ENCODE peak calls at places on chromosomes 3 and 15, in five cellular contexts. One of them, this sample, is unnamed.

GRCh38 chr15:73897441-73898261 is 24.3 kb downstream of the TBC1D21 start:
- DNase-seq in stomach: peak; percentile 65
- DNase-seq in IMR-90: peak; percentile 96
- DNase-seq in PC-3: peak; percentile 90
- DNase-seq in cardiac muscle cell: peak; percentile 83
- DNase-seq in this sample: peak; percentile 68

GRCh38 chr15:60912984-60913697 is 316.0 kb downstream of the RORA start:
- DNase-seq in stomach: peak; percentile 42
- DNase-seq in IMR-90: no peak
- DNase-seq in PC-3: no peak
- DNase-seq in cardiac muscle cell: peak; percentile 22
- DNase-seq in this sample: no peak

GRCh38 chr3:13170317-13170716 is 97.1 kb upstream of the IQSEC1 start:
- DNase-seq in stomach: no peak
- DNase-seq in IMR-90: no peak
- DNase-seq in PC-3: no peak
- DNase-seq in cardiac muscle cell: no peak
- DNase-seq in this sample: no peak

GRCh38 chr15:83569341-83569740 is 84.6 kb upstream of the ADAMTSL3 start:
- DNase-seq in stomach: no peak
- DNase-seq in IMR-90: no peak
- DNase-seq in PC-3: no peak
- DNase-seq in cardiac muscle cell: no peak
- DNase-seq in this sample: no peak

GRCh38 chr3:123335007-123335670 is 113.8 kb downstream of the ADCY5 start:
- DNase-seq in stomach: no peak
- DNase-seq in IMR-90: no peak
- DNase-seq in PC-3: no peak
- DNase-seq in cardiac muscle cell: no peak
- DNase-seq in this sample: no peak

GRCh38 chr3:49534581-49535495 is 19.4 kb upstream of the BSN start:
- DNase-seq in stomach: peak; percentile 43
- DNase-seq in IMR-90: no peak
- DNase-seq in PC-3: no peak
- DNase-seq in cardiac muscle cell: no peak
- DNase-seq in this sample: no peak

GRCh38 chr15:71705151-71705550 is 105.2 kb upstream of the NR2E3 start:
- DNase-seq in stomach: no peak
- DNase-seq in IMR-90: peak; percentile 28
- DNase-seq in PC-3: no peak
- DNase-seq in cardiac muscle cell: peak; percentile 38
- DNase-seq in this sample: peak; percentile 59

GRCh38 chr15:60326824-60327654 is 70.7 kb downstream of the ANXA2 start:
- DNase-seq in stomach: no peak
- DNase-seq in IMR-90: peak; percentile 52
- DNase-seq in PC-3: peak; percentile 79
- DNase-seq in cardiac muscle cell: peak; percentile 73
- DNase-seq in this sample: peak; percentile 84

GRCh38 chr15:75599396-75599795 is 20.3 kb upstream of the PTPN9 start:
- DNase-seq in stomach: no peak
- DNase-seq in IMR-90: no peak
- DNase-seq in PC-3: no peak
- DNase-seq in cardiac muscle cell: no peak
- DNase-seq in this sample: no peak

DNA sequence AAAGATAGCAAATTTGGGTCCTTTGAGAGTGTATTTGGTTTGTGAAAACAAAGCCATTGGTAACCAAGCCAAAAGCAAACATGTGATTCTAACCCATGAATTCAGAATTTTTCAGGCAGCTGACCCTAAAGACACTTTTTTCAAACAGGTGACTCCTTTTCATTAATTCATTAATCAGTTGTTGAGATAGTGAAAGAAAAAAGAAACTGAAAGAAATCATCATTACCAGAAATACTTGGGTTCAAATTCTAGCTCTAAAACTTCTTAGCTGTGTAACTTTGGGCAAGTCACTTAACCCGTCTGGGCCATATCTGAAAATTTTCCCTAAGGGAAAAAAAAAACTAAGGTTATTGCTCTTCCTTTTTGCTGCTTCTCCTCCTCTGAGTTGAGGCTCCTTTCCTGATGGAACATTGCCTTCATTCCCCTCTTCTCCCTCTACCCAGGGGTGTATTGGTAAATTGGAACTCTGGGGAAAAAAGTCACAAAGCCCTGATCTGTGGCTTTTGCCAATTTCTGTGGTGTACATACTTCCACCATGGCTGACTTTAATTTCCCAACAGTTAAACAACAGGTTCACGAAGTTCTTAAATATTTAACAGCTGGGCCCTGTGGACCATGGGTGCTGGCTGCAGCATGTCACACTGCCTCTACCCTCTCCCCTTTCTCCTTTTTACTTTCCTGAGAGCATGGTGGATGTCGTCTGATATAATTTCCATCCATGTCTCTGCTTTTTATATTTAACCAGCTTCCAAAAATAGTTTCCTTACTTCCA is 120.3 kb downstream of the ASB7 start:
- DNase-seq in stomach: no peak
- DNase-seq in IMR-90: no peak
- DNase-seq in PC-3: no peak
- DNase-seq in cardiac muscle cell: no peak
- DNase-seq in this sample: no peak
- H3K27ac ChIP-seq in stomach: peak overlapping the region; percentile 70
- H3K27ac ChIP-seq in IMR-90: peak overlapping the region; percentile 68
- H3K27ac ChIP-seq in PC-3: peak overlapping the region; percentile 100
- H3K27ac ChIP-seq in cardiac muscle cell: no peak overlapping the region
- H3K27ac ChIP-seq in this sample: peak overlapping the region; percentile 52

GRCh38 chr3:187125319-187126031 is 13.8 kb downstream of the RPL39L start:
- DNase-seq in stomach: no peak
- DNase-seq in IMR-90: no peak
- DNase-seq in PC-3: no peak
- DNase-seq in cardiac muscle cell: no peak
- DNase-seq in this sample: peak; percentile 23

GRCh38 chr3:187136347-187136746 is 2.9 kb downstream of the RPL39L start:
- DNase-seq in stomach: no peak
- DNase-seq in IMR-90: no peak
- DNase-seq in PC-3: no peak
- DNase-seq in cardiac muscle cell: no peak
- DNase-seq in this sample: no peak

GRCh38 chr3:187131981-187132380 is 7.3 kb downstream of the RPL39L start:
- DNase-seq in stomach: no peak
- DNase-seq in IMR-90: peak; percentile 6
- DNase-seq in PC-3: peak; percentile 32
- DNase-seq in cardiac muscle cell: no peak
- DNase-seq in this sample: no peak

GRCh38 chr3:187132666-187133065 is 6.6 kb downstream of the RPL39L start:
- DNase-seq in stomach: no peak
- DNase-seq in IMR-90: no peak
- DNase-seq in PC-3: peak; percentile 21
- DNase-seq in cardiac muscle cell: no peak
- DNase-seq in this sample: no peak

DNA sequence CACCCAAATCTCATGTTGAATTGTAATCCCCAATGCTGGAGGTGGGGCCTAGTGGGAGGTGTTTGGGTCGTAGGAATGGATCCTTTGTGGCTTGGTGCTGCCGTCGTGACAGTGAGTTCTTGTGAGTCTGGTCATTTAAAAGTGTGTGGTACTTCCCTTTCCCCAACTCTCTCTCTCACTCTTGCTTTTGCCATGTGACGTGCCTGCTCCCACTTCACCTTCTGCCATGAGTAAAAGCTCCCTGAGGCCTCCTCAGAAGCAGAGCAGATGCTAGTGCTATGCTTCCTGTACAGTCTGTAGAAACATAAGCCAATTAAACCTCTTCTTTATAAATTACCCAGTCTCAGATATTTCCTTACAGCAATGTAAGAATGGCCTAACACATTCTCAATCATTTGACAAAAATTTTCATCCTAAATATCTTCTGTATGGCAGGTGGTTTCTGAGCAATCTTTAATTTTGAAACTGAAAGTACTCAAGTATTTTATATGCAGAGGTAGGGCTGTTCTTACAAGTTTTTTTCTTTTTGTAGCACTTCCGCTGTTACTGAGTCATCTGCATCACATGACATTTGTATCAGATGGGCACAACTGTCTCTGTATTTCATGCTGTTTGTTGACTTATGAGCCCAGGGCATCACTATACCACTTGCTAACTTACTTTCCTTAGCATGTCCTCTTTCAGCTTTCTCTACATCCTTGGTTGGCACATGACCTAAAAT is 8.8 kb downstream of the RPL39L start:
- DNase-seq in stomach: no peak
- DNase-seq in IMR-90: peak; percentile 62
- DNase-seq in PC-3: peak; percentile 65
- DNase-seq in cardiac muscle cell: peak; percentile 87
- DNase-seq in this sample: no peak
- H3K9me3 ChIP-seq in stomach: no peaks in the 10 kb centered on the region
- H3K9me3 ChIP-seq in IMR-90: no peaks in the 10 kb centered on the region
- H3K9me3 ChIP-seq in PC-3: no peaks in the 10 kb centered on the region
- H3K9me3 ChIP-seq in cardiac muscle cell: no peaks in the 10 kb centered on the region
- H3K9me3 ChIP-seq in this sample: no peaks in the 10 kb centered on the region

GRCh38 chr3:195762249-195762585 is 41.4 kb downstream of the MUC20 start:
- DNase-seq in stomach: no peak
- DNase-seq in IMR-90: no peak
- DNase-seq in PC-3: no peak
- DNase-seq in cardiac muscle cell: no peak
- DNase-seq in this sample: no peak

GRCh38 chr3:195761503-195762248 is 40.9 kb downstream of the MUC20 start:
- DNase-seq in stomach: no peak
- DNase-seq in IMR-90: no peak
- DNase-seq in PC-3: no peak
- DNase-seq in cardiac muscle cell: no peak
- DNase-seq in this sample: no peak

GRCh38 chr3:195761031-195761430 is 40.3 kb downstream of the MUC20 start:
- DNase-seq in stomach: no peak
- DNase-seq in IMR-90: no peak
- DNase-seq in PC-3: no peak
- DNase-seq in cardiac muscle cell: no peak
- DNase-seq in this sample: no peak

GRCh38 chr3:195758721-195759353 is 38.1 kb downstream of the MUC20 start:
- DNase-seq in stomach: no peak
- DNase-seq in IMR-90: no peak
- DNase-seq in PC-3: no peak
- DNase-seq in cardiac muscle cell: no peak
- DNase-seq in this sample: peak; percentile 26

DNA sequence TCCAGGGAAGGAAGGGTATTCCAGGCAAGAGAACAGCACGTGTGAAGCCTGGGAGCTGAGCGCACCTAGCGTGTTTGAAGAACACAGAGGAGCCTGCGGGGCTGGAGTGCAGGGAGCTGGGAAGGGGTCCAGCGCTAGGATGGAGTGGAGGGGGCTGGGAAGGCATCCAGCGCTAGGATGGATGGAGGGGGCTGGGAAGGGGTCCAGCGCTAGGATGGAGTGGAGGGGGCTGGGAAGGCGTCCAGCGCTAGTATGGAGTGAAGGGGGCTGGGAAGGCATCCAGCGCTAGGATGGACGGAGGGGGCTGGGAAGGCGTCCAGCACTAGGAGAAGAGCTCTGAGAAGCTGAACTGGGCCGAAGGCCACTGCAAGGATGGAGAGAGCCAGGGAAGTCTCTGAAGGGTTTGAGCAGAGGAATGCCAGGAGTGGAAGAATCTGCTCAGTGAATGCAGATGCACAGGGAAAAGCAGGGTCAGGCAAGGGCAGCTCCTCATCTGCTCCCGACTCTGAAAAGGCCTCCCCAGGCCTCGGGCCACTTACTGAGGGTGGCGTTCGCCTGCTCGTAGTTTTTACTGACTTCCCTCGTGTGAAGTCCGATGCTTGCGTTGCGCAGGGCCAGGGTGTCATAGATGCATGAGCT is 39.7 kb downstream of the MUC20 start:
- DNase-seq in stomach: no peak
- DNase-seq in IMR-90: no peak
- DNase-seq in PC-3: no peak
- DNase-seq in cardiac muscle cell: peak; percentile 53
- DNase-seq in this sample: no peak
- H3K4me1 ChIP-seq in stomach: peaks cover 17% of the 10 kb centered on the region
- H3K4me1 ChIP-seq in IMR-90: no peaks in the 10 kb centered on the region
- H3K4me1 ChIP-seq in PC-3: no peaks in the 10 kb centered on the region
- H3K4me1 ChIP-seq in cardiac muscle cell: no peaks in the 10 kb centered on the region
- H3K4me1 ChIP-seq in this sample: peaks cover 3% of the 10 kb centered on the region

DNA sequence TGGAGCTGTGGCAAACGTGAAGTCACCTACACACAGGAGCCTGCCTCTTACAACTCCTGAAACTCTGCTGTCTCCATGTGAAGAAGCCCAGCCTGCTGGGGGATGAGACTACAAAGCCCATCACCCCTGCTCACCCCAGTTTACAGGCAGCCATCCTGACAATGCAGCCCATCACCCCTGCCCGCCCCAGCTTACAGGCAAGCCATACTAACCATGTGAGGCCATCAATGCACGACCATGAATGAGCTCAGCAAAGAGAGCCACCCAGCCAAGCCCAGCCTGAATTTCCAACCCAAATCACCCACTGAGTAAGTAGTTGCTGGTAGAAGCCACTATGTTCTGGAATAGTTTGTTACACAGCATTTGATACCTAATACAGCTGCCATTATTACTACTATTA is 185.4 kb upstream of the NSMCE3 start:
- DNase-seq in stomach: no peak
- DNase-seq in IMR-90: no peak
- DNase-seq in PC-3: no peak
- DNase-seq in cardiac muscle cell: no peak
- DNase-seq in this sample: no peak
- H3K27ac ChIP-seq in stomach: no peak overlapping the region
- H3K27ac ChIP-seq in IMR-90: no peak overlapping the region
- H3K27ac ChIP-seq in PC-3: no peak overlapping the region
- H3K27ac ChIP-seq in cardiac muscle cell: no peak overlapping the region
- H3K27ac ChIP-seq in this sample: no peak overlapping the region

DNA sequence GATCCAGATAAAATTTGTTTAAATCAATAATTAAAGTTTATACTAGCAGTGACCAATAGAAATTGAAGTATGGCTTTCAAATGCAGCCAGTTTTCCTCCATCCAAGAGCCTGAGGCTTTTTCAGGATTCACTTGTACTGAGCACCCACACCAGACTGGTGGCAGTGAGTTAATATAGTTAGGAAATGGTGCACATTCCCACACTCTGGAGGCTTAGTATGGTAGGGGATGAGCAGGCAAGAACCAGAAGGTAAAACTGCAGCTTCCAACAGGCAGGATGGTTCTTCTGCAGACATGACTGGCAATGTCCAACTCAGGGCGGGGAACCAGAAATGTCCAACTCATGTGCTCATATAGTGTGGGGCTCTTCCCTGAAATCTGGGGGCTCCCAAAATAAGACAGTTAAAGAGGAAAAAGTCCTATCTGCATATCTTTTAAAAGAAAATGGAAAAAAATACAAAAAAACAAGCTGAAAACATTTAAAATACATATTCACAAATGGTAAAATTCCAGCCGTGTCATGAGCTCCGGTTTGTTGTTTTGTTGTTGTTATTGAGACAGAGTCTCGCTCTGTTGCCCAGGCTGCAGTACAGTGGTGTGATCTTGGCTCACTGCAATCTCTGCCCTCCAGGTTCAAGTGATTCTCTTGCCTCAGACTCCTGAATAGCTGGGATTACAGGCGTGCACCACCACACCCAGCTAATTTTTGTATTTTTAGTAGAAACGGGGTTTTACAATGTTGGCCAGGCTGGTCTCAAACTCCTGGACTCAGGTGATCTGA is 18.4 kb upstream of the ZNF445 start:
- DNase-seq in stomach: no peak
- DNase-seq in IMR-90: no peak
- DNase-seq in PC-3: no peak
- DNase-seq in cardiac muscle cell: no peak
- DNase-seq in this sample: no peak
- H3K9me3 ChIP-seq in stomach: peaks cover 16% of the 10 kb centered on the region
- H3K9me3 ChIP-seq in IMR-90: peaks cover 39% of the 10 kb centered on the region
- H3K9me3 ChIP-seq in PC-3: peaks cover 15% of the 10 kb centered on the region
- H3K9me3 ChIP-seq in cardiac muscle cell: no peaks in the 10 kb centered on the region
- H3K9me3 ChIP-seq in this sample: peaks cover 14% of the 10 kb centered on the region